ENCODE peak calls at places on chromosomes 3 and 15, in seven cellular contexts. H is BJ, E is fibroblast of the aortic adventitia, D is adrenal gland, I is tibial nerve, R is ovary, B is esophagus squamous epithelium. X is an unnamed sample.

GRCh38 chr15:63035977-63036376 is 6.6 kb upstream of the TPM1 start:
- DNase-seq in R (no peak), E (no peak), B (no peak), D (no peak), H (no peak), I (no peak), X (no peak)

GRCh38 chr3:190381356-190381940 is 6.5 kb upstream of the CLDN16 start:
- DNase-seq in E (peak), B (no peak), I (no peak), H (peak), R (no peak), D (no peak), X (no peak)

GRCh38 chr15:38829086-38829485 is 264.5 kb upstream of the RASGRP1 start:
- DNase-seq in H (no peak), I (no peak), D (no peak), R (no peak), B (no peak), E (no peak), X (no peak)

GRCh38 chr15:91522609-91523332 is 330.7 kb upstream of the SLCO3A1 start:
- DNase-seq in I (no peak), E (peak), B (no peak), H (no peak), D (no peak), R (no peak), X (no peak)

GRCh38 chr3:72100062-72100511 is 315.1 kb upstream of the PROK2 start:
- DNase-seq in I (no peak), D (peak), R (no peak), E (no peak), B (no peak), H (no peak), X (no peak)

GRCh38 chr15:64532921-64533320 is 72.5 kb downstream of the ZNF609 start:
- DNase-seq in H (no peak), D (peak), R (no peak), E (no peak), B (no peak), I (no peak), X (no peak)

GRCh38 chr15:92645051-92645631 is 10.4 kb downstream of the FAM174B start:
- DNase-seq in D (no peak), H (peak), R (no peak), E (peak), I (no peak), B (no peak), X (no peak)

GRCh38 chr3:124615896-124616543 is 114.2 kb upstream of the UMPS start:
- DNase-seq in E (no peak), H (no peak), R (no peak), I (no peak), D (no peak), B (no peak), X (no peak)

GRCh38 chr3:146709969-146710368 is 104.8 kb upstream of the PLSCR5 start:
- DNase-seq in E (peak), B (no peak), I (no peak), H (no peak), D (no peak), R (no peak), X (no peak)

GRCh38 chr3:138747229-138747628 is 87.5 kb downstream of the PIK3CB start:
- DNase-seq in H (no peak), E (no peak), R (no peak), B (no peak), I (no peak), D (no peak), X (no peak)

GRCh38 chr3:177764377-177764912 is 567.2 kb upstream of the TBL1XR1 start:
- DNase-seq in D (no peak), B (no peak), R (no peak), E (peak), H (no peak), I (no peak), X (no peak)

GRCh38 chr3:110138966-110139555 is 801.7 kb upstream of the DPPA4 start:
- DNase-seq in E (no peak), R (no peak), B (no peak), H (no peak), I (no peak), D (no peak), X (no peak)

GRCh38 chr3:10964537-10965167 is 27.9 kb upstream of the SLC6A1 start:
- DNase-seq in H (no peak), D (peak), B (no peak), R (no peak), I (no peak), E (no peak), X (no peak)

GRCh38 chr3:56133423-56133822 is 334.8 kb downstream of the ERC2 start:
- DNase-seq in B (no peak), E (peak), H (no peak), I (no peak), R (no peak), D (no peak), X (no peak)

GRCh38 chr3:85758442-85758841 is 799.7 kb downstream of the CADM2 start:
- DNase-seq in E (no peak), I (no peak), B (no peak), H (no peak), R (no peak), D (no peak), X (no peak)

GRCh38 chr15:48563944-48564343 is 81.6 kb downstream of the FBN1 start:
- DNase-seq in B (no peak), D (no peak), R (no peak), E (peak), I (no peak), H (no peak), X (no peak)

GRCh38 chr15:72112805-72113204 is 5.1 kb downstream of the MYO9A start:
- DNase-seq in I (no peak), R (no peak), B (no peak), E (no peak), D (no peak), H (no peak), X (no peak)

GRCh38 chr3:71048948-71049347 is 534.6 kb downstream of the FOXP1 start:
- DNase-seq in B (no peak), E (peak), D (no peak), R (no peak), I (no peak), H (no peak), X (no peak)

GRCh38 chr15:53710906-53711305 is 48.6 kb downstream of the WDR72 start:
- DNase-seq in D (no peak), E (no peak), B (no peak), R (no peak), H (no peak), I (no peak), X (no peak)

GRCh38 chr3:150760431-150761200 is 2.4 kb downstream of the SIAH2 start:
- DNase-seq in E (no peak), R (no peak), D (no peak), I (no peak), B (no peak), H (no peak), X (no peak)

GRCh38 chr3:50172615-50173220 is 17.6 kb downstream of the SEMA3F start:
- DNase-seq in R (no peak), E (no peak), H (no peak), D (no peak), B (no peak), I (no peak), X (no peak)

GRCh38 chr15:58189148-58189811 is 51.1 kb downstream of the AQP9 start:
- DNase-seq in E (no peak), I (no peak), D (no peak), R (no peak), H (no peak), B (no peak), X (no peak)

GRCh38 chr3:71859128-71859519 is 74.2 kb upstream of the PROK2 start:
- DNase-seq in B (no peak), E (peak), I (no peak), H (no peak), D (peak), R (no peak), X (no peak)

GRCh38 chr3:191005790-191006189 is 143.3 kb upstream of the GMNC start:
- DNase-seq in R (no peak), I (no peak), H (no peak), E (no peak), D (no peak), B (no peak), X (no peak)

GRCh38 chr15:88970232-88970631 is 57.1 kb upstream of the MFGE8 start:
- DNase-seq in E (no peak), H (no peak), R (no peak), D (no peak), I (no peak), B (no peak), X (no peak)

GRCh38 chr3:185968168-185968567 is 30.4 kb upstream of the TRA2B start:
- DNase-seq in B (no peak), E (no peak), H (no peak), D (no peak), R (no peak), I (no peak), X (no peak)
- TF ChIP-seq CTCF in B (no peak), E (no peak), H (no peak), D (no peak), R (no peak), I (no peak), X (peak)

GRCh38 chr15:74304459-74304858 is 63.0 kb downstream of the CYP11A1 start:
- DNase-seq in E (no peak), R (no peak), D (no peak), I (no peak), B (no peak), H (no peak), X (no peak)
- H3K4me3 ChIP-seq in E (no peak), R (no peak), D (no peak), I (no peak), B (no peak), H (no peak), X (no peak)

DNA sequence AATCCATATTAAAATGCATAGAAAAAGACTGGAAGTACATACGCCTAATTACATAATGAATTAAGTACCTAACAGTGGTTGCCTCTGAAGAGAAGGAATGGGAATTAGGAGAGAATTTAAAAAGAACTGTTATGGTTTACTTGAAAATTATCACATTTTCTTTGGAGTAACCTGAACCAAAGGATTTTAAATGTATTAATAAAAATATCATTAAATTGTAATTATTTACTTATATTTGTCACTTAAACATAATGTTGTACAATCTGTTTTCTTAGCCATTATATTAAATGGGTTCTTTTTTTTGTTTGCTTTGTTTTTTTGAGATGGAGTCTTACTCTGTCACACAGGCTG is 114.2 kb upstream of the SLC7A14 start:
- DNase-seq in D (no peak), H (no peak), I (no peak), R (no peak), B (no peak), E (no peak), X (no peak)
- TF ChIP-seq CTCF in D (no peak), H (no peak), I (no peak), R (no peak), B (no peak), E (no peak), X (no peak)

GRCh38 chr3:112560330-112560729 is 1.4 kb downstream of the ATG3 start:
- DNase-seq in E (peak), H (no peak), R (no peak), D (no peak), I (no peak), B (no peak), X (no peak)
- H3K4me3 ChIP-seq in E (peak), H (peak), R (peak), D (no peak), I (no peak), B (peak), X (peak)

GRCh38 chr3:127699098-127699945 is 26.6 kb downstream of the ABTB1 start:
- DNase-seq in R (peak), E (peak), H (no peak), B (no peak), I (no peak), D (peak), X (no peak)
- TF ChIP-seq CTCF in R (no peak), E (no peak), H (no peak), B (no peak), I (no peak), D (no peak), X (no peak)

GRCh38 chr15:68204776-68205557 is at the start of gene CALML4:
- DNase-seq in B (no peak), R (peak), D (peak), I (peak), E (peak), H (no peak), X (no peak)
- H3K4me3 ChIP-seq in B (peak), R (no peak), D (no peak), I (peak), E (no peak), H (no peak), X (no peak)

GRCh38 chr15:40275491-40275890 is 7.4 kb downstream of the ANKRD63 start:
- DNase-seq in D (no peak), H (no peak), I (no peak), B (no peak), R (no peak), E (no peak), X (no peak)

GRCh38 chr15:40275954-40276353 is 6.9 kb downstream of the ANKRD63 start:
- DNase-seq in R (no peak), E (no peak), B (no peak), H (no peak), D (no peak), I (no peak), X (no peak)

GRCh38 chr15:40272713-40273056 is 10.2 kb downstream of the ANKRD63 start:
- DNase-seq in R (no peak), E (no peak), I (no peak), B (no peak), D (no peak), H (no peak), X (no peak)

GRCh38 chr15:40273428-40273827 is 9.4 kb downstream of the ANKRD63 start:
- DNase-seq in E (no peak), I (no peak), B (no peak), H (no peak), D (no peak), R (no peak), X (no peak)

GRCh38 chr15:40274350-40275274 is 8.3 kb downstream of the ANKRD63 start:
- DNase-seq in D (peak), H (no peak), R (peak), E (peak), I (peak), B (peak), X (peak)
- TF ChIP-seq CTCF in D (peak), H (peak), R (peak), E (peak), I (peak), B (peak), X (peak)